ENCODE peak calls at places on chromosomes 5 and 9, in four cellular contexts. U is GM12878, P is HepG2, W is K562. K is an unnamed sample.

GRCh38 chr5:34043099-34043876 is at the start of gene C1QTNF3:
- DNase-seq in W (no peak), P (no peak), U (no peak), K (no peak)

GRCh38 chr9:91341258-91341746 is 20.4 kb downstream of the AUH start:
- DNase-seq in U (no peak), W (no peak), P (no peak), K (no peak)

GRCh38 chr9:90915693-90916092 is 114.1 kb downstream of the SYK start:
- DNase-seq in P (no peak), W (peak; percentile 43), U (no peak), K (peak; percentile 84)

GRCh38 chr9:86600977-86601376 is 246.8 kb upstream of the TUT7 start:
- DNase-seq in P (no peak), U (no peak), W (no peak), K (no peak)

GRCh38 chr9:133591116-133591910 is 17.9 kb downstream of the FAM163B start:
- DNase-seq in P (no peak), U (no peak), W (no peak), K (no peak)

GRCh38 chr9:21764736-21765245 is 37.6 kb upstream of the MTAP start:
- DNase-seq in W (no peak), U (no peak), P (peak; percentile 1), K (no peak)

GRCh38 chr9:20340161-20340861 is 282.0 kb downstream of the MLLT3 start:
- DNase-seq in U (no peak), W (no peak), P (no peak), K (peak; percentile 71)

GRCh38 chr9:85178486-85178885 is 509.0 kb downstream of the NTRK2 start:
- DNase-seq in U (no peak), P (no peak), W (no peak), K (peak; percentile 46)

GRCh38 chr5:102767864-102768263 is 12.8 kb downstream of the PAM start:
- DNase-seq in U (no peak), W (no peak), P (no peak), K (no peak)

DNA sequence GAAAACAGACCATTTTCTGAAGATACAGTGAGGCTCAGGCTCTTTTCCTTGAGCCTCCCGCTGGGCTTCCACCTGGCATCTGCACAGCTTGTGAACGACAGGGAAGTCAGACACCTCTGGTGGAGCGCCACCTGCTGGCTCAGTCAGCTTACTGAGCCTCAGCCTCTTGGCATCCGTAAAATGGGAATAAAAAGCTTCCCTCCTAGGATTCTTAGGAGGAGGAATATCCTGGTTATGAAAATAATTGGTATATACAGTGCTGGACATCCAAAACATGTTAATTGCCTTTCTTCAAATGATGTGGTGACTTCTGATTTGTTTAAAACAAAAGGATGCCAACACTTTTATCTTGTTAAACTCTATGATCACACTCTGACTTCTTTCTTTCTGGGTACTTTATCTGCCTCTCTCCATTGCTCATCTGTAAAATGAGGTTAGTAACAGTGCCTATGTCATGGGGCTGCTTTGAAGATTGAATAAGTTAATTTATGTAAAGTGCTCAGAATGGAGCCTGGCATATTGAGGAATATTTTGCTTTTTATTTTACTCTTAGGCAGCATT is 67.5 kb downstream of the MAMDC2 start:
- DNase-seq in P (peak; percentile 31), U (no peak), W (peak; percentile 60), K (peak; percentile 93)
- H3K79me2 ChIP-seq in P (no peaks in the 10 kb centered on the region), U (no peaks in the 10 kb centered on the region), W (no peaks in the 10 kb centered on the region), K (no peaks in the 10 kb centered on the region)

GRCh38 chr5:67105270-67105669 is 91.3 kb downstream of the CD180 start:
- DNase-seq in U (no peak), W (no peak), P (no peak), K (no peak)

GRCh38 chr5:67106626-67107342 is 89.8 kb downstream of the CD180 start:
- DNase-seq in P (no peak), U (no peak), W (no peak), K (no peak)

GRCh38 chr5:67104859-67105258 is 91.7 kb downstream of the CD180 start:
- DNase-seq in W (no peak), P (no peak), U (no peak), K (no peak)

GRCh38 chr5:67100301-67100700 is 96.3 kb downstream of the CD180 start:
- DNase-seq in P (no peak), U (no peak), W (no peak), K (no peak)

DNA sequence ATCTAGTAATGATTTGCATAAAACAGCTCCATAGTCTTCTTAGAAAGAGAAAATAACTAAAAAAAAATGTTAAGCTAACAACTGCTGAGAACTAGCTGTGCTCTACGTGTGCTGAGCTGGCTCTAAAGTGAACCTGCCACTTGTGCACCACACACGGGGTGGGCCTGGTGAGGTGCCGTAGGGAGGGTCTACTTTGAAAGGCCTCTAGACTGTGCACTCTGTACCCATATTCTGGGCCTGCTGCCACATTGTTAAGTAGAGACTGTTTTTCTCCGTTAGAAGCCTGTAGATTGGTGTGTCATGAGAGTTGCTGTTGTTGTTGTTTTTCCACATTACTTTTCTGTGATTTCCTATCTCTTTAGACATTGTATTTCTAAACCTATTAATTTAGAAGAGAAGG is 93.9 kb downstream of the CD180 start:
- DNase-seq in W (no peak), U (no peak), P (no peak), K (no peak)
- H3K27ac ChIP-seq in W (no peak overlapping the region), U (no peak overlapping the region), P (no peak overlapping the region), K (no peak overlapping the region)

GRCh38 chr9:5718296-5719032 is 89.6 kb downstream of the RIC1 start:
- DNase-seq in W (no peak), P (no peak), U (no peak), K (no peak)
- TF ChIP-seq JUNB in W (no peak), P (no peak), U (no peak), K (no peak)

GRCh38 chr5:19978466-19978865 is 9.5 kb downstream of the CDH18 start:
- DNase-seq in U (no peak), W (no peak), P (no peak), K (no peak)

GRCh38 chr5:19977069-19977468 is 10.9 kb downstream of the CDH18 start:
- DNase-seq in P (no peak), U (no peak), W (no peak), K (no peak)

GRCh38 chr5:19975795-19976194 is 12.2 kb downstream of the CDH18 start:
- DNase-seq in P (no peak), W (no peak), U (no peak), K (no peak)
- H3K79me2 ChIP-seq in P (no peaks in the 10 kb centered on the region), W (no peaks in the 10 kb centered on the region), U (no peaks in the 10 kb centered on the region), K (no peaks in the 10 kb centered on the region)

GRCh38 chr9:121752929-121753328 is 101.5 kb downstream of the DAB2IP start:
- DNase-seq in U (no peak), W (no peak), P (no peak), K (no peak)
- H3K27ac ChIP-seq in U (no peak overlapping the region), W (no peak overlapping the region), P (no peak overlapping the region), K (no peak overlapping the region)

DNA sequence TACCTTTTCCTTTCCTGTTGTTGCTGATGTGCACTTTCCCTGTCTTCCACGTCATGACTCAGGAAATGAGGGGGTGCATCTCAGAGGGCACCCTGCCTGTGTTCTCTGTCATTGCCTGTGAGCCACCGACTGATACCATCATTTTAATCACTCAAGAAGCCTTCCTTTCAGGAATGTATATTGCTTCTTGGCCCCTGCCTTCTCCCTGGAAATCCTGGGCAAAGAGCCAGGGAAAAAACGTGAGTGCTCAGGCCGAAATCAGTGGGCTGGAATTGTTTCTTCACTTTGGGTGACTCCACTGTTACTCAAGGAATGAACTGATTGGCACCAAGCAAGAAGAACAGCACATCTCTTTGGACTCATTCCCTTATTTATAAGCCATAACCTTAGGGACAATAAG is 126.1 kb downstream of the SNX18 start:
- DNase-seq in P (no peak), U (no peak), W (no peak), K (no peak)
- TF ChIP-seq JUNB in P (no peak), U (no peak), W (no peak), K (no peak)

GRCh38 chr9:125585503-125586172 is 121.4 kb downstream of the MAPKAP1 start:
- DNase-seq in W (no peak), P (peak; percentile 22), U (no peak), K (no peak)
- H3K79me2 ChIP-seq in W (peaks cover 2% of the 10 kb centered on the region), P (peaks cover 2% of the 10 kb centered on the region), U (peaks cover 27% of the 10 kb centered on the region), K (peaks cover 39% of the 10 kb centered on the region)

GRCh38 chr5:139758510-139759036 is 37.0 kb upstream of the PSD2 start:
- DNase-seq in P (no peak), U (no peak), W (no peak), K (no peak)
- H3K27ac ChIP-seq in P (no peak overlapping the region), U (no peak overlapping the region), W (no peak overlapping the region), K (no peak overlapping the region)